ENCODE peak calls at places on chromosome 20, in four cellular contexts. Z is CD4-positive, alpha-beta T cell; R is astrocyte of the spinal cord; J is AG09309. P is an unnamed sample.

GRCh38 chr20:51220293-51220706 is 197.4 kb upstream of the KCNG1 start:
- DNase-seq in J (no peak), R (no peak), Z (peak), P (no peak)

GRCh38 chr20:17854307-17854903 is 114.2 kb downstream of the SNX5 start:
- DNase-seq in Z (no peak), R (peak), J (no peak), P (no peak)

GRCh38 chr20:6240059-6240458 is 117.2 kb upstream of the FERMT1 start:
- DNase-seq in J (no peak), Z (no peak), R (no peak), P (no peak)

GRCh38 chr20:17634666-17635319 is 47.2 kb downstream of the RRBP1 start:
- DNase-seq in J (no peak), R (no peak), Z (no peak), P (no peak)

GRCh38 chr20:4217349-4217761 is 202.0 kb upstream of the RNF24 start:
- DNase-seq in J (no peak), Z (no peak), R (no peak), P (no peak)

GRCh38 chr20:25540273-25540672 is 45.1 kb downstream of the NINL start:
- DNase-seq in Z (no peak), J (no peak), R (peak), P (no peak)

GRCh38 chr20:34549291-34549928 is 9.1 kb upstream of the MAP1LC3A start:
- DNase-seq in Z (no peak), J (no peak), R (no peak), P (no peak)

GRCh38 chr20:41366546-41367392 is at the start of gene EMILIN3:
- DNase-seq in J (no peak), Z (no peak), R (no peak), P (no peak)

GRCh38 chr20:44248420-44248759 is 1.3 kb downstream of the GDAP1L1 start:
- DNase-seq in J (no peak), Z (no peak), R (no peak), P (no peak)

GRCh38 chr20:12594410-12595130 is 414.2 kb upstream of the SPTLC3 start:
- DNase-seq in R (no peak), J (no peak), Z (no peak), P (no peak)

GRCh38 chr20:31679357-31680285 is 41.9 kb downstream of the COX4I2 start:
- DNase-seq in R (no peak), Z (no peak), J (no peak), P (no peak)

GRCh38 chr20:45405566-45406259 is 2.4 kb upstream of the DBNDD2 start:
- DNase-seq in Z (no peak), J (no peak), R (no peak), P (no peak)
- TF ChIP-seq CTCF in Z (no peak), J (no peak), R (no peak), P (no peak)

DNA sequence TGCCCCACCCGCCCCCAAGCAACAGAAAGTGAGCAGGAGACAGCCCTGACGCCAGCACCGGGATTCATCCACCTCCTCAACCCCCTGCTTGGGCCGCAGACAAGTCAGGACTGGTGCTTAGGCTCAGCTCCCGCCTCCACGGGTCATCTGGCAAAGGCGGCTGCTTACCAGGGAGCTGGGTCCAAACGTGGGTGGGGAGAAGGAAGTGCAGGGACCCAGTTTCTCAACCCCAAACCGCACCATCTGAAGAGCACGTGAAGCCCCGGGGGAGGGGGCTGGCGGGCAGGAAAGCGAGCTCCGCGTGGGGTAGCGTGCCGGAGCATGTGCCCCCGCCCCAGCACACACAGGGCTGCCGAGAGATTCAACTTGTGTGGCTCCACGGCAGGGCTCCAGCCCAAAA is 87.2 kb downstream of the BMP7 start:
- DNase-seq in R (no peak), J (no peak), Z (no peak), P (no peak)
- TF ChIP-seq CTCF in R (no peak), J (no peak), Z (no peak), P (no peak)

GRCh38 chr20:62624325-62624690 is 18.0 kb upstream of the SLCO4A1 start:
- DNase-seq in J (no peak), Z (no peak), R (no peak), P (no peak)
- TF ChIP-seq CTCF in J (no peak), Z (no peak), R (no peak), P (no peak)

GRCh38 chr20:23362392-23363256 is 642 bp downstream of the GZF1 start:
- DNase-seq in J (no peak), R (peak), Z (no peak), P (no peak)
- TF ChIP-seq CTCF in J (no peak), R (no peak), Z (no peak), P (no peak)

GRCh38 chr20:61837200-61837599 is 228.5 kb downstream of the TAF4 start:
- DNase-seq in R (no peak), J (no peak), Z (no peak), P (no peak)
- TF ChIP-seq CTCF in R (no peak), J (no peak), Z (no peak), P (no peak)

GRCh38 chr20:11231742-11232141 is 557.9 kb upstream of the JAG1 start:
- DNase-seq in Z (no peak), J (no peak), R (no peak), P (no peak)
- TF ChIP-seq CTCF in Z (no peak), J (no peak), R (no peak), P (no peak)

GRCh38 chr20:58254890-58255289 is 26.4 kb upstream of the ANKRD60 start:
- DNase-seq in J (no peak), R (no peak), Z (no peak), P (no peak)

GRCh38 chr20:58256842-58257241 is 28.4 kb upstream of the ANKRD60 start:
- DNase-seq in J (no peak), Z (no peak), R (no peak), P (no peak)

GRCh38 chr20:58256307-58256706 is 27.9 kb upstream of the ANKRD60 start:
- DNase-seq in R (no peak), J (no peak), Z (no peak), P (no peak)

GRCh38 chr20:58251348-58251978 is 23.0 kb upstream of the ANKRD60 start:
- DNase-seq in Z (no peak), J (no peak), R (no peak), P (no peak)

DNA sequence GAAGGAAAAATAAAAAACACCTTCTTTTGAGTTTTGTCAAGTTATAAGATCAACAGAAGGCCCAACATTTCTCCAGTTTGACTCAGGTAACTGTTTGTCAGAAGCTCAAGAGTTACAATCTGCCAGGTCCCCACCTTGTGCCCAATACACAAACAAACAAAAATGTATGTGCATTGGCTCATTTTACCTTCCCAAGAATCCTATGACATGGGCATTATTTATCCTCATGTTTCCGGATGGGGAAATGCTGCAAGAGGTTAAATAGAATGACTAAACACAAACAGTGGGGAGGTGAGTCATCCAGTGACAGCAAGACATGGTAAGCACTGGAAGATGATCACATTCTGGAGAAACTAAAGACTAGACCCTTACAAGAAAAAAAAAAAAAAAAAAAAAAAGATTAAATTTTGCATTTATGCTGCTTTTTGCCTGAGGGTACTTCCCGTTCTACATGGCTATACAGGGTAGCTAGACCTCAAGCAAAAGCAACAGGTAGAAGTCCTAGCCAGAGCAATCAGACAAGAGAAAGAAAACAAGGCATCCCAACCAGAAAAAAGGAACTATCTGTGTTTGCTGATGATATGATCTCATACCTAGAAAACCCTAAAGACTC is 23.6 kb upstream of the ANKRD60 start:
- DNase-seq in Z (no peak), J (peak), R (peak), P (peak)
- TF ChIP-seq CTCF in Z (no peak), J (no peak), R (no peak), P (no peak)

GRCh38 chr20:137668-138131 is 4.7 kb upstream of the DEFB126 start:
- DNase-seq in R (no peak), Z (no peak), J (no peak), P (no peak)
- TF ChIP-seq CTCF in R (no peak), Z (no peak), J (peak), P (peak)

P was measured in AG09319.